ENCODE peak calls at places on chromosome 12, in nine cellular contexts. One of them, this sample, is unnamed.

GRCh38 chr12:130266751-130267150 is 70.9 kb upstream of the PIWIL1 start:
- DNase-seq in renal cortical epithelial cell: no peak
- DNase-seq in dermis microvascular lymphatic vessel endothelial cell: no peak
- DNase-seq in activated CD8-positive, alpha-beta memory T cell treated with anti-CD3 and anti-CD28 coated beads, Interleukin-2, amount 50 U/mL, for 48 hours: no peak
- DNase-seq in ovary: no peak
- DNase-seq in ecto neural progenitor cell: peak
- DNase-seq in CD8-positive, alpha-beta T cell: no peak
- DNase-seq in right lobe of liver: no peak
- DNase-seq in adipocyte: no peak
- DNase-seq in this sample: no peak

GRCh38 chr12:2979806-2980205 is 20.6 kb downstream of the TEAD4 start:
- DNase-seq in renal cortical epithelial cell: no peak
- DNase-seq in dermis microvascular lymphatic vessel endothelial cell: no peak
- DNase-seq in activated CD8-positive, alpha-beta memory T cell treated with anti-CD3 and anti-CD28 coated beads, Interleukin-2, amount 50 U/mL, for 48 hours: no peak
- DNase-seq in ovary: no peak
- DNase-seq in ecto neural progenitor cell: no peak
- DNase-seq in CD8-positive, alpha-beta T cell: no peak
- DNase-seq in right lobe of liver: no peak
- DNase-seq in adipocyte: no peak
- DNase-seq in this sample: no peak

GRCh38 chr12:15682826-15683225 is 106.4 kb downstream of the EPS8 start:
- DNase-seq in renal cortical epithelial cell: no peak
- DNase-seq in dermis microvascular lymphatic vessel endothelial cell: no peak
- DNase-seq in activated CD8-positive, alpha-beta memory T cell treated with anti-CD3 and anti-CD28 coated beads, Interleukin-2, amount 50 U/mL, for 48 hours: no peak
- DNase-seq in ovary: no peak
- DNase-seq in ecto neural progenitor cell: no peak
- DNase-seq in CD8-positive, alpha-beta T cell: no peak
- DNase-seq in right lobe of liver: no peak
- DNase-seq in adipocyte: peak
- DNase-seq in this sample: no peak

GRCh38 chr12:25876383-25877045 is 82.0 kb upstream of the RASSF8 start:
- DNase-seq in renal cortical epithelial cell: no peak
- DNase-seq in dermis microvascular lymphatic vessel endothelial cell: no peak
- DNase-seq in activated CD8-positive, alpha-beta memory T cell treated with anti-CD3 and anti-CD28 coated beads, Interleukin-2, amount 50 U/mL, for 48 hours: no peak
- DNase-seq in ovary: no peak
- DNase-seq in ecto neural progenitor cell: no peak
- DNase-seq in CD8-positive, alpha-beta T cell: no peak
- DNase-seq in right lobe of liver: no peak
- DNase-seq in adipocyte: no peak
- DNase-seq in this sample: no peak

GRCh38 chr12:124278389-124279101 is 16.3 kb upstream of the RFLNA start:
- DNase-seq in renal cortical epithelial cell: no peak
- DNase-seq in dermis microvascular lymphatic vessel endothelial cell: no peak
- DNase-seq in activated CD8-positive, alpha-beta memory T cell treated with anti-CD3 and anti-CD28 coated beads, Interleukin-2, amount 50 U/mL, for 48 hours: no peak
- DNase-seq in ovary: no peak
- DNase-seq in ecto neural progenitor cell: no peak
- DNase-seq in CD8-positive, alpha-beta T cell: no peak
- DNase-seq in right lobe of liver: peak
- DNase-seq in adipocyte: peak
- DNase-seq in this sample: no peak

GRCh38 chr12:52714887-52715281 is 11.6 kb upstream of the KRT77 start:
- DNase-seq in renal cortical epithelial cell: no peak
- DNase-seq in dermis microvascular lymphatic vessel endothelial cell: no peak
- DNase-seq in activated CD8-positive, alpha-beta memory T cell treated with anti-CD3 and anti-CD28 coated beads, Interleukin-2, amount 50 U/mL, for 48 hours: no peak
- DNase-seq in ovary: no peak
- DNase-seq in ecto neural progenitor cell: no peak
- DNase-seq in CD8-positive, alpha-beta T cell: no peak
- DNase-seq in right lobe of liver: no peak
- DNase-seq in adipocyte: no peak
- DNase-seq in this sample: no peak

GRCh38 chr12:120067084-120067869 is 49.3 kb downstream of the RAB35 start:
- DNase-seq in renal cortical epithelial cell: no peak
- DNase-seq in dermis microvascular lymphatic vessel endothelial cell: no peak
- DNase-seq in activated CD8-positive, alpha-beta memory T cell treated with anti-CD3 and anti-CD28 coated beads, Interleukin-2, amount 50 U/mL, for 48 hours: no peak
- DNase-seq in ovary: no peak
- DNase-seq in ecto neural progenitor cell: no peak
- DNase-seq in CD8-positive, alpha-beta T cell: no peak
- DNase-seq in right lobe of liver: no peak
- DNase-seq in adipocyte: no peak
- DNase-seq in this sample: no peak

GRCh38 chr12:53789570-53789969 is 37.8 kb upstream of the CISTR start:
- DNase-seq in renal cortical epithelial cell: no peak
- DNase-seq in dermis microvascular lymphatic vessel endothelial cell: no peak
- DNase-seq in activated CD8-positive, alpha-beta memory T cell treated with anti-CD3 and anti-CD28 coated beads, Interleukin-2, amount 50 U/mL, for 48 hours: no peak
- DNase-seq in ovary: no peak
- DNase-seq in ecto neural progenitor cell: no peak
- DNase-seq in CD8-positive, alpha-beta T cell: no peak
- DNase-seq in right lobe of liver: no peak
- DNase-seq in adipocyte: no peak
- DNase-seq in this sample: no peak

GRCh38 chr12:47033797-47034555 is 45.4 kb upstream of the PCED1B start:
- DNase-seq in renal cortical epithelial cell: peak
- DNase-seq in dermis microvascular lymphatic vessel endothelial cell: no peak
- DNase-seq in activated CD8-positive, alpha-beta memory T cell treated with anti-CD3 and anti-CD28 coated beads, Interleukin-2, amount 50 U/mL, for 48 hours: no peak
- DNase-seq in ovary: no peak
- DNase-seq in ecto neural progenitor cell: no peak
- DNase-seq in CD8-positive, alpha-beta T cell: no peak
- DNase-seq in right lobe of liver: no peak
- DNase-seq in adipocyte: peak
- DNase-seq in this sample: no peak

GRCh38 chr12:92408072-92408900 is 262.6 kb upstream of the BTG1 start:
- DNase-seq in renal cortical epithelial cell: peak
- DNase-seq in dermis microvascular lymphatic vessel endothelial cell: peak
- DNase-seq in activated CD8-positive, alpha-beta memory T cell treated with anti-CD3 and anti-CD28 coated beads, Interleukin-2, amount 50 U/mL, for 48 hours: peak
- DNase-seq in ovary: no peak
- DNase-seq in ecto neural progenitor cell: no peak
- DNase-seq in CD8-positive, alpha-beta T cell: no peak
- DNase-seq in right lobe of liver: peak
- DNase-seq in adipocyte: peak
- DNase-seq in this sample: peak

GRCh38 chr12:27709932-27710591 is 570 bp upstream of the MRPS35 start:
- DNase-seq in renal cortical epithelial cell: peak
- DNase-seq in dermis microvascular lymphatic vessel endothelial cell: peak
- DNase-seq in activated CD8-positive, alpha-beta memory T cell treated with anti-CD3 and anti-CD28 coated beads, Interleukin-2, amount 50 U/mL, for 48 hours: no peak
- DNase-seq in ovary: peak
- DNase-seq in ecto neural progenitor cell: no peak
- DNase-seq in CD8-positive, alpha-beta T cell: no peak
- DNase-seq in right lobe of liver: no peak
- DNase-seq in adipocyte: peak
- DNase-seq in this sample: peak

GRCh38 chr12:80805106-80805505 is 88.4 kb downstream of the MYF5 start:
- DNase-seq in renal cortical epithelial cell: no peak
- DNase-seq in dermis microvascular lymphatic vessel endothelial cell: no peak
- DNase-seq in activated CD8-positive, alpha-beta memory T cell treated with anti-CD3 and anti-CD28 coated beads, Interleukin-2, amount 50 U/mL, for 48 hours: no peak
- DNase-seq in ovary: no peak
- DNase-seq in ecto neural progenitor cell: no peak
- DNase-seq in CD8-positive, alpha-beta T cell: no peak
- DNase-seq in right lobe of liver: no peak
- DNase-seq in adipocyte: no peak
- DNase-seq in this sample: no peak

GRCh38 chr12:120110550-120111501 is 5.7 kb downstream of the RAB35 start:
- DNase-seq in renal cortical epithelial cell: no peak
- DNase-seq in dermis microvascular lymphatic vessel endothelial cell: no peak
- DNase-seq in activated CD8-positive, alpha-beta memory T cell treated with anti-CD3 and anti-CD28 coated beads, Interleukin-2, amount 50 U/mL, for 48 hours: peak
- DNase-seq in ovary: no peak
- DNase-seq in ecto neural progenitor cell: no peak
- DNase-seq in CD8-positive, alpha-beta T cell: peak
- DNase-seq in right lobe of liver: peak
- DNase-seq in adipocyte: no peak
- DNase-seq in this sample: peak

GRCh38 chr12:14955876-14956811 is 5.3 kb downstream of the ARHGDIB start:
- DNase-seq in renal cortical epithelial cell: no peak
- DNase-seq in dermis microvascular lymphatic vessel endothelial cell: no peak
- DNase-seq in activated CD8-positive, alpha-beta memory T cell treated with anti-CD3 and anti-CD28 coated beads, Interleukin-2, amount 50 U/mL, for 48 hours: no peak
- DNase-seq in ovary: no peak
- DNase-seq in ecto neural progenitor cell: no peak
- DNase-seq in CD8-positive, alpha-beta T cell: peak
- DNase-seq in right lobe of liver: no peak
- DNase-seq in adipocyte: no peak
- DNase-seq in this sample: no peak

GRCh38 chr12:46661161-46661845 is 164.5 kb downstream of the SLC38A4 start:
- DNase-seq in renal cortical epithelial cell: peak
- DNase-seq in dermis microvascular lymphatic vessel endothelial cell: peak
- DNase-seq in activated CD8-positive, alpha-beta memory T cell treated with anti-CD3 and anti-CD28 coated beads, Interleukin-2, amount 50 U/mL, for 48 hours: no peak
- DNase-seq in ovary: no peak
- DNase-seq in ecto neural progenitor cell: no peak
- DNase-seq in CD8-positive, alpha-beta T cell: no peak
- DNase-seq in right lobe of liver: no peak
- DNase-seq in adipocyte: peak
- DNase-seq in this sample: peak

GRCh38 chr12:20523658-20524057 is 155.3 kb downstream of the PDE3A start:
- DNase-seq in renal cortical epithelial cell: no peak
- DNase-seq in dermis microvascular lymphatic vessel endothelial cell: no peak
- DNase-seq in activated CD8-positive, alpha-beta memory T cell treated with anti-CD3 and anti-CD28 coated beads, Interleukin-2, amount 50 U/mL, for 48 hours: no peak
- DNase-seq in ovary: no peak
- DNase-seq in ecto neural progenitor cell: no peak
- DNase-seq in CD8-positive, alpha-beta T cell: no peak
- DNase-seq in right lobe of liver: no peak
- DNase-seq in adipocyte: peak
- DNase-seq in this sample: no peak

GRCh38 chr12:55822228-55822627 is 4.4 kb downstream of the ORMDL2 start:
- DNase-seq in renal cortical epithelial cell: peak
- DNase-seq in dermis microvascular lymphatic vessel endothelial cell: no peak
- DNase-seq in activated CD8-positive, alpha-beta memory T cell treated with anti-CD3 and anti-CD28 coated beads, Interleukin-2, amount 50 U/mL, for 48 hours: peak
- DNase-seq in ovary: no peak
- DNase-seq in ecto neural progenitor cell: peak
- DNase-seq in CD8-positive, alpha-beta T cell: no peak
- DNase-seq in right lobe of liver: no peak
- DNase-seq in adipocyte: peak
- DNase-seq in this sample: peak

GRCh38 chr12:98399532-98399931 is 115.9 kb upstream of the TMPO start:
- DNase-seq in renal cortical epithelial cell: peak
- DNase-seq in dermis microvascular lymphatic vessel endothelial cell: no peak
- DNase-seq in activated CD8-positive, alpha-beta memory T cell treated with anti-CD3 and anti-CD28 coated beads, Interleukin-2, amount 50 U/mL, for 48 hours: peak
- DNase-seq in ovary: no peak
- DNase-seq in ecto neural progenitor cell: no peak
- DNase-seq in CD8-positive, alpha-beta T cell: peak
- DNase-seq in right lobe of liver: no peak
- DNase-seq in adipocyte: peak
- DNase-seq in this sample: peak

GRCh38 chr12:95796225-95796981 is 5.8 kb upstream of the NTN4 start:
- DNase-seq in renal cortical epithelial cell: peak
- DNase-seq in dermis microvascular lymphatic vessel endothelial cell: no peak
- DNase-seq in activated CD8-positive, alpha-beta memory T cell treated with anti-CD3 and anti-CD28 coated beads, Interleukin-2, amount 50 U/mL, for 48 hours: no peak
- DNase-seq in ovary: no peak
- DNase-seq in ecto neural progenitor cell: no peak
- DNase-seq in CD8-positive, alpha-beta T cell: no peak
- DNase-seq in right lobe of liver: peak
- DNase-seq in adipocyte: peak
- DNase-seq in this sample: no peak

GRCh38 chr12:52615208-52615868 is 3.0 kb downstream of the KRT73 start:
- DNase-seq in renal cortical epithelial cell: no peak
- DNase-seq in dermis microvascular lymphatic vessel endothelial cell: no peak
- DNase-seq in activated CD8-positive, alpha-beta memory T cell treated with anti-CD3 and anti-CD28 coated beads, Interleukin-2, amount 50 U/mL, for 48 hours: peak
- DNase-seq in ovary: no peak
- DNase-seq in ecto neural progenitor cell: peak
- DNase-seq in CD8-positive, alpha-beta T cell: no peak
- DNase-seq in right lobe of liver: no peak
- DNase-seq in adipocyte: no peak
- DNase-seq in this sample: no peak

GRCh38 chr12:127389923-127390322 is 877.0 kb upstream of the TMEM132C start:
- DNase-seq in renal cortical epithelial cell: peak
- DNase-seq in dermis microvascular lymphatic vessel endothelial cell: no peak
- DNase-seq in activated CD8-positive, alpha-beta memory T cell treated with anti-CD3 and anti-CD28 coated beads, Interleukin-2, amount 50 U/mL, for 48 hours: no peak
- DNase-seq in ovary: no peak
- DNase-seq in ecto neural progenitor cell: peak
- DNase-seq in CD8-positive, alpha-beta T cell: no peak
- DNase-seq in right lobe of liver: no peak
- DNase-seq in adipocyte: peak
- DNase-seq in this sample: peak

GRCh38 chr12:108282676-108283075 is 56.4 kb downstream of the CMKLR1 start:
- DNase-seq in renal cortical epithelial cell: no peak
- DNase-seq in dermis microvascular lymphatic vessel endothelial cell: no peak
- DNase-seq in activated CD8-positive, alpha-beta memory T cell treated with anti-CD3 and anti-CD28 coated beads, Interleukin-2, amount 50 U/mL, for 48 hours: no peak
- DNase-seq in ovary: no peak
- DNase-seq in ecto neural progenitor cell: no peak
- DNase-seq in CD8-positive, alpha-beta T cell: no peak
- DNase-seq in right lobe of liver: no peak
- DNase-seq in adipocyte: no peak
- DNase-seq in this sample: no peak

GRCh38 chr12:64675795-64676194 is 65.5 kb downstream of the RASSF3 start:
- DNase-seq in renal cortical epithelial cell: no peak
- DNase-seq in dermis microvascular lymphatic vessel endothelial cell: peak
- DNase-seq in activated CD8-positive, alpha-beta memory T cell treated with anti-CD3 and anti-CD28 coated beads, Interleukin-2, amount 50 U/mL, for 48 hours: no peak
- DNase-seq in ovary: no peak
- DNase-seq in ecto neural progenitor cell: no peak
- DNase-seq in CD8-positive, alpha-beta T cell: no peak
- DNase-seq in right lobe of liver: no peak
- DNase-seq in adipocyte: peak
- DNase-seq in this sample: peak

GRCh38 chr12:82756303-82756702 is 69.6 kb downstream of the TMTC2 start:
- DNase-seq in renal cortical epithelial cell: no peak
- DNase-seq in dermis microvascular lymphatic vessel endothelial cell: no peak
- DNase-seq in activated CD8-positive, alpha-beta memory T cell treated with anti-CD3 and anti-CD28 coated beads, Interleukin-2, amount 50 U/mL, for 48 hours: no peak
- DNase-seq in ovary: no peak
- DNase-seq in ecto neural progenitor cell: no peak
- DNase-seq in CD8-positive, alpha-beta T cell: no peak
- DNase-seq in right lobe of liver: no peak
- DNase-seq in adipocyte: no peak
- DNase-seq in this sample: no peak

GRCh38 chr12:28066879-28067278 is 94.3 kb upstream of the PTHLH start:
- DNase-seq in renal cortical epithelial cell: no peak
- DNase-seq in dermis microvascular lymphatic vessel endothelial cell: no peak
- DNase-seq in activated CD8-positive, alpha-beta memory T cell treated with anti-CD3 and anti-CD28 coated beads, Interleukin-2, amount 50 U/mL, for 48 hours: no peak
- DNase-seq in ovary: no peak
- DNase-seq in ecto neural progenitor cell: no peak
- DNase-seq in CD8-positive, alpha-beta T cell: no peak
- DNase-seq in right lobe of liver: no peak
- DNase-seq in adipocyte: peak
- DNase-seq in this sample: no peak

GRCh38 chr12:121139301-121139700 is 6.6 kb downstream of the P2RX7 start:
- DNase-seq in renal cortical epithelial cell: no peak
- DNase-seq in dermis microvascular lymphatic vessel endothelial cell: no peak
- DNase-seq in activated CD8-positive, alpha-beta memory T cell treated with anti-CD3 and anti-CD28 coated beads, Interleukin-2, amount 50 U/mL, for 48 hours: no peak
- DNase-seq in ovary: no peak
- DNase-seq in ecto neural progenitor cell: no peak
- DNase-seq in CD8-positive, alpha-beta T cell: no peak
- DNase-seq in right lobe of liver: no peak
- DNase-seq in adipocyte: no peak
- DNase-seq in this sample: no peak

GRCh38 chr12:38149395-38150073 is 167.0 kb upstream of the ALG10B start:
- DNase-seq in renal cortical epithelial cell: peak
- DNase-seq in dermis microvascular lymphatic vessel endothelial cell: no peak
- DNase-seq in activated CD8-positive, alpha-beta memory T cell treated with anti-CD3 and anti-CD28 coated beads, Interleukin-2, amount 50 U/mL, for 48 hours: no peak
- DNase-seq in ovary: no peak
- DNase-seq in ecto neural progenitor cell: no peak
- DNase-seq in CD8-positive, alpha-beta T cell: no peak
- DNase-seq in right lobe of liver: no peak
- DNase-seq in adipocyte: no peak
- DNase-seq in this sample: no peak